ENCODE peak calls at places on chromosomes 12 and 14, in six cellular contexts. B, Z, I, E, A and H are unnamed samples.
A peak's percentile ranks its signal among the peaks of the same experiment; 100 is the strongest.

GRCh38 chr12:24945822-24946221 is 3.1 kb downstream of the BCAT1 start:
- DNase-seq in Z (no peak), I (no peak), E (no peak), B (no peak), A (no peak), H (no peak)

GRCh38 chr12:68349921-68350606 is 17.9 kb upstream of the MDM1 start:
- DNase-seq in I (no peak), B (no peak), E (no peak), A (no peak), Z (no peak), H (no peak)

GRCh38 chr14:33592298-33592697 is 358.6 kb downstream of the EGLN3 start:
- DNase-seq in A (no peak), Z (no peak), I (no peak), B (no peak), E (no peak), H (no peak)

GRCh38 chr14:58280954-58281787 is 17.2 kb upstream of the ARID4A start:
- DNase-seq in B (peak; percentile 38), A (no peak), I (no peak), E (no peak), Z (peak; percentile 34), H (peak; percentile 62)

GRCh38 chr12:3759878-3760277 is 7.0 kb upstream of the CRACR2A start:
- DNase-seq in Z (no peak), E (no peak), I (no peak), B (no peak), A (no peak), H (no peak)

GRCh38 chr12:29711381-29711780 is 72.4 kb downstream of the TMTC1 start:
- DNase-seq in E (no peak), B (no peak), I (no peak), Z (no peak), A (no peak), H (no peak)

GRCh38 chr12:7995266-7995963 is 37.1 kb upstream of the FOXJ2 start:
- DNase-seq in Z (peak; percentile 72), B (peak; percentile 66), E (peak; percentile 62), A (peak; percentile 62), I (peak; percentile 75), H (peak; percentile 90)

GRCh38 chr14:24849471-24849870 is 200.5 kb downstream of the STXBP6 start:
- DNase-seq in E (no peak), B (no peak), A (no peak), Z (no peak), I (no peak), H (no peak)

GRCh38 chr12:124411291-124411878 is 116.5 kb downstream of the RFLNA start:
- DNase-seq in B (no peak), Z (no peak), I (no peak), A (no peak), E (no peak), H (no peak)

GRCh38 chr12:121806556-121807308 is 2.9 kb downstream of the SETD1B start:
- DNase-seq in A (no peak), Z (peak; percentile 38), E (no peak), I (no peak), B (no peak), H (no peak)

GRCh38 chr14:91149462-91149861 is 35.6 kb downstream of the DGLUCY start:
- DNase-seq in B (no peak), Z (peak; percentile 68), I (no peak), A (no peak), E (no peak), H (no peak)

GRCh38 chr12:121579190-121579791 is 1.5 kb downstream of the KDM2B start:
- DNase-seq in E (peak; percentile 19), A (peak; percentile 51), Z (peak; percentile 39), B (peak; percentile 55), I (peak; percentile 30), H (peak; percentile 81)

GRCh38 chr12:104784592-104784991 is 173.5 kb downstream of the SLC41A2 start:
- DNase-seq in B (no peak), A (no peak), E (no peak), Z (no peak), I (no peak), H (no peak)

GRCh38 chr14:77124345-77125274 is 17.0 kb downstream of the ZDHHC22 start:
- DNase-seq in A (peak; percentile 73), I (peak; percentile 48), E (peak; percentile 43), Z (peak; percentile 45), B (peak; percentile 79), H (peak; percentile 81)

GRCh38 chr12:124231980-124232653 is 62.8 kb upstream of the RFLNA start:
- DNase-seq in B (no peak), I (no peak), E (no peak), Z (no peak), A (no peak), H (no peak)